ENCODE peak calls at places on chromosomes 2 and 18, in four cellular contexts. M is K562, K is GM12878, V is IMR-90. F is an unnamed sample.

GRCh38 chr2:158575051-158575635 is 118.4 kb downstream of the PKP4 start:
- DNase-seq in M (no peak), K (no peak), V (peak; percentile 3), F (no peak)

GRCh38 chr2:287471-287885 is 413 bp downstream of the ALKAL2 start:
- DNase-seq in M (no peak), K (no peak), V (peak; percentile 29), F (no peak)

GRCh38 chr18:9951022-9951859 is 37.4 kb downstream of the VAPA start:
- DNase-seq in M (peak; percentile 20), K (no peak), V (peak; percentile 79), F (peak; percentile 59)

GRCh38 chr2:134457765-134458202 is 203.9 kb downstream of the MGAT5 start:
- DNase-seq in M (no peak), K (no peak), V (no peak), F (peak; percentile 86)

GRCh38 chr2:238165288-238165921 is 6.6 kb downstream of the ERFE start:
- DNase-seq in M (no peak), K (no peak), V (no peak), F (no peak)

GRCh38 chr2:181959508-181959907 is 26.1 kb upstream of the PPP1R1C start:
- DNase-seq in M (no peak), K (no peak), V (peak; percentile 55), F (no peak)

GRCh38 chr2:86488561-86489250 is 47.5 kb downstream of the KDM3A start:
- DNase-seq in M (no peak), K (no peak), V (no peak), F (no peak)

GRCh38 chr2:85009019-85009618 is 38.2 kb downstream of the KCMF1 start:
- DNase-seq in M (no peak), K (no peak), V (no peak), F (no peak)

GRCh38 chr2:223969856-223970255 is 12.6 kb downstream of the MRPL44 start:
- DNase-seq in M (no peak), K (no peak), V (peak; percentile 12), F (no peak)

GRCh38 chr2:17479875-17480274 is 38.4 kb downstream of the RAD51AP2 start:
- DNase-seq in M (no peak), K (no peak), V (peak; percentile 28), F (peak; percentile 96)

GRCh38 chr2:188512456-188512855 is 220.8 kb downstream of the GULP1 start:
- DNase-seq in M (no peak), K (no peak), V (peak; percentile 77), F (peak; percentile 33)

GRCh38 chr18:49510393-49511115 is 23.5 kb upstream of the C18orf32 start:
- DNase-seq in M (peak; percentile 39), K (no peak), V (peak; percentile 40), F (no peak)

GRCh38 chr18:48161911-48162698 is 231.6 kb upstream of the SMAD2 start:
- DNase-seq in M (no peak), K (no peak), V (no peak), F (no peak)

GRCh38 chr2:109331864-109332848 is 203.2 kb downstream of the SH3RF3 start:
- DNase-seq in M (no peak), K (no peak), V (peak; percentile 96), F (peak; percentile 21)

GRCh38 chr2:160472839-160473251 is 20.8 kb downstream of the RBMS1 start:
- DNase-seq in M (no peak), K (no peak), V (peak; percentile 94), F (no peak)

GRCh38 chr2:65053199-65053598 is 3.0 kb upstream of the CEP68 start:
- DNase-seq in M (no peak), K (peak; percentile 91), V (no peak), F (no peak)

GRCh38 chr2:79717364-79718007 is 204.6 kb downstream of the CTNNA2 start:
- DNase-seq in M (no peak), K (no peak), V (peak; percentile 83), F (peak; percentile 13)

GRCh38 chr2:197615033-197615652 is 60.2 kb downstream of the RFTN2 start:
- DNase-seq in M (no peak), K (no peak), V (no peak), F (peak; percentile 27)

GRCh38 chr2:169815849-169816248 is 8.9 kb downstream of the METTL5 start:
- DNase-seq in M (no peak), K (no peak), V (peak; percentile 85), F (peak; percentile 64)

GRCh38 chr2:132282911-132283310 is 121.2 kb upstream of the ANKRD30BL start:
- DNase-seq in M (no peak), K (no peak), V (no peak), F (no peak)

GRCh38 chr18:48492880-48493279 is 46.0 kb upstream of the CTIF start:
- DNase-seq in M (no peak), K (no peak), V (no peak), F (no peak)

GRCh38 chr18:55337908-55338521 is 250.0 kb downstream of the TCF4 start:
- DNase-seq in M (no peak), K (no peak), V (no peak), F (no peak)

GRCh38 chr2:115160523-115161521 is 718.4 kb downstream of the DPP10 start:
- DNase-seq in M (no peak), K (no peak), V (no peak), F (peak; percentile 8)

GRCh38 chr2:42493468-42493884 is 306 bp downstream of the KCNG3 start:
- DNase-seq in M (no peak), K (no peak), V (no peak), F (no peak)
- TF ChIP-seq MXI1 in M (no peak), K (no peak), V (no peak), F (no peak)

DNA sequence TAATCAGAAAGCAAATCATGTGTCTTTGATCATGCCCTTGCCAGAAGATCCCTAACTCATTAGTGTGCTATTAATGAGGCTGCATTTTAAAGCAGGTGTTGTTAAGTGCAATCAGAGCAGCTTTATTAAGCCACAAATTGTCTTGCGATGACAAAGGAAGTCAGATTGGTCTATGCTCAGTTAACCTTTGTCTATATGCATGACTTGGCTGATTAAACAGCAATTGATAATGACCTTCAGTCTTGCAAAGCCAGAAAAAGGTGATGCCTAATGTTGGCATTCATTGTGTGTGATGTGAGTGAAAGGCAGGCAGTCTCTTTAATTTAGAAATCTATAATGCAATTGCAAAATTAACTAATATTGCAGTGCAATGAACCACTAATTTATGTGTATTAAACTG is 166.8 kb downstream of the RND3 start:
- DNase-seq in M (no peak), K (no peak), V (no peak), F (no peak)
- TF ChIP-seq MXI1 in M (no peak), K (no peak), V (no peak), F (no peak)

DNA sequence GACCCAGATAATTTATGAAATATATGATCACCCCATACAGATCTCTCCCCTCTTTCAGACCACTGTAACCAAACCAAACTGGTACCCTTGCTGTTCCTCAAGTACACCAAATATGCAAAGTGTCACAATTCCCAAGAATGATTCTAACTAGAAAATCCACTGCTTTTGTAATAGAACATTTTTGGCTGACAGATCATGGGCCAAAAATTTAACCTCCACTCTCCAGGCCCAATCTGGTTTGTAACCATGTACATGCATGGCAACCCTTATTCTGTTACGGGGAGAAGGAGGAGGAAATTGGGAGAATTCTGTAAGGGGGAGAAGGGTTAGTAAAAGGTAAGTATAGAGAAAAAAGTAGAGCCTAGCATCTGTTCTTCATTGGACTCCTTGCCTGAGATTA is 62.0 kb downstream of the IKZF2 start:
- DNase-seq in M (no peak), K (no peak), V (peak; percentile 22), F (no peak)
- TF ChIP-seq MXI1 in M (no peak), K (no peak), V (no peak), F (no peak)

GRCh38 chr2:75570948-75571729 is 10.4 kb upstream of the EVA1A start:
- DNase-seq in M (no peak), K (no peak), V (peak; percentile 76), F (peak; percentile 96)
- TF ChIP-seq MXI1 in M (no peak), K (no peak), V (no peak), F (peak; percentile 58)

DNA sequence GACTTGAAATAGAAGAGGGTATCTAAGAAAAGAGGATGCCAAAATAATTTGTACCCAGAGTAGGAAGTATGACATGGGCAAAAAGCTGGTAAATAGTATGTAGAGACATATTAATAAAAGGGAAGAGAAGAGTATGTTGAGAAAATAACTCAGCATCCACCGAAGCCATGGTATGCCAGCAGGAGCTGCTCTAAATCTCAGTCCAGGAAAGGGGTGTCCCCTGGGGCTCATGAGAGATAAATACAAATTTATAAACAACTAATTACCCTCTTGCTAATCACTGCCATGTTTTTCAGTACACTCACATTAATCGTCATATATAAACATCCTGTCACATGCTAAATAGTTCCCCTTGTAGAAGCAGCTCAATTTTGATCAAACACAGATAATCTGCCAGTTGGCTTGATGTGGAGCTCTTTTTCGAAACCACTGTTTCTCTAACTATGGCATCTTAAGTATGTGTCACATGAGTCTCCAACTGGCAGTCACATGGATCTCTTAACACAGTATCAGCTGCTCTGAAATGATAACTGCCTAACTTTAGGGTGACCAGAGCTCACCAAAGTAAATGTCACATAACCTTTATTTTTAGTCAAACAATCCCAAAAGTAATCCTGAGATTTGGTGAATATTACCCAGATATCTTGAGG is 31.9 kb downstream of the EXOC6B start:
- DNase-seq in M (no peak), K (no peak), V (peak; percentile 37), F (no peak)
- TF ChIP-seq MXI1 in M (no peak), K (no peak), V (no peak), F (no peak)

GRCh38 chr2:168432565-168433186 is 23.4 kb upstream of the CERS6 start:
- DNase-seq in M (no peak), K (peak; percentile 65), V (no peak), F (no peak)
- TF ChIP-seq MXI1 in M (no peak), K (no peak), V (no peak), F (no peak)

F was measured in HepG2.